ENCODE peak calls at places on chromosomes 4 and X, in nine cellular contexts. Q is cardiac muscle cell, V is ascending aorta, O is left lung, L is fibroblast of pulmonary artery, H is heart left ventricle, J is AG04449, G is GM23338, E is heart right ventricle. B is an unnamed sample.

GRCh38 chr4:125546272-125546671 is 231.5 kb downstream of the FAT4 start:
- DNase-seq in E (no peak), V (no peak), G (no peak), J (no peak), H (no peak), O (peak; percentile 44), Q (no peak), L (no peak), B (no peak)

GRCh38 chrX:35665311-35665710 is 132.8 kb upstream of the MAGEB16 start:
- DNase-seq in H (no peak), O (no peak), Q (no peak), V (no peak), E (no peak), G (no peak), L (no peak), J (no peak), B (no peak)

GRCh38 chr4:57083107-57083506 is 27.1 kb downstream of the IGFBP7 start:
- DNase-seq in L (peak; percentile 75), O (no peak), V (no peak), G (no peak), H (no peak), J (no peak), E (no peak), Q (peak; percentile 78), B (no peak)

GRCh38 chr4:126776361-126776760 is 856.4 kb upstream of the INTU start:
- DNase-seq in V (no peak), G (no peak), J (no peak), O (no peak), E (no peak), Q (peak; percentile 45), L (no peak), H (no peak), B (no peak)

GRCh38 chrX:154357205-154357604 is 17.2 kb downstream of the FLNA start:
- DNase-seq in Q (no peak), E (no peak), H (no peak), J (no peak), O (no peak), L (no peak), V (no peak), G (no peak), B (no peak)

GRCh38 chr4:148196168-148196567 is 246.0 kb downstream of the NR3C2 start:
- DNase-seq in H (no peak), E (no peak), G (no peak), J (no peak), V (no peak), Q (no peak), O (no peak), L (no peak), B (no peak)

GRCh38 chr4:3389186-3389878 is 52.4 kb upstream of the HGFAC start:
- DNase-seq in G (no peak), O (peak; percentile 69), L (no peak), E (no peak), Q (no peak), H (peak; percentile 25), J (no peak), V (no peak), B (no peak)

GRCh38 chrX:9438950-9439494 is 25.8 kb upstream of the TBL1X start:
- DNase-seq in V (no peak), G (no peak), O (no peak), L (no peak), Q (no peak), J (no peak), E (no peak), H (no peak), B (no peak)

GRCh38 chr4:76950846-76951321 is 1.3 kb downstream of the SEPTIN11 start:
- DNase-seq in V (no peak), Q (peak; percentile 52), L (peak; percentile 47), G (peak; percentile 73), O (peak; percentile 63), J (no peak), H (no peak), E (peak; percentile 16), B (peak; percentile 15)

GRCh38 chr4:164384416-164384815 is 369.5 kb upstream of the SMIM31 start:
- DNase-seq in E (no peak), G (no peak), V (no peak), Q (no peak), H (no peak), L (no peak), J (no peak), O (no peak), B (no peak)

GRCh38 chr4:164379694-164380093 is 374.2 kb upstream of the SMIM31 start:
- DNase-seq in V (no peak), Q (no peak), L (no peak), H (no peak), E (no peak), O (no peak), J (no peak), G (no peak), B (no peak)

GRCh38 chr4:164381859-164382258 is 372.1 kb upstream of the SMIM31 start:
- DNase-seq in V (no peak), E (no peak), O (no peak), J (no peak), Q (no peak), G (no peak), L (no peak), H (no peak), B (no peak)

GRCh38 chr4:164383187-164384181 is 370.4 kb upstream of the SMIM31 start:
- DNase-seq in H (peak; percentile 35), V (peak; percentile 59), E (peak; percentile 9), O (peak; percentile 78), G (peak; percentile 78), Q (no peak), J (no peak), L (no peak), B (peak; percentile 62)
- H3K4me3 ChIP-seq in H (peak overlapping the region; percentile 14), V (peak overlapping the region; percentile 33), E (peak overlapping the region; percentile 36), O (no peak overlapping the region), G (peak overlapping the region; percentile 85), Q (peak overlapping the region; percentile 33), J (no peak overlapping the region), L (no peak overlapping the region), B (no peak overlapping the region)

GRCh38 chrX:262391-262909 is 18.7 kb upstream of the PLCXD1 start:
- DNase-seq in J (no peak), G (no peak), O (peak; percentile 67), H (no peak), L (no peak), E (no peak), Q (no peak), V (no peak), B (no peak)

GRCh38 chrX:258291-259040 is 22.7 kb upstream of the PLCXD1 start:
- DNase-seq in V (no peak), E (no peak), J (no peak), L (no peak), G (no peak), O (no peak), Q (no peak), H (no peak), B (no peak)

GRCh38 chrX:259692-260355 is 21.4 kb upstream of the PLCXD1 start:
- DNase-seq in G (peak; percentile 56), H (no peak), E (no peak), Q (no peak), J (no peak), L (no peak), O (no peak), V (no peak), B (peak; percentile 8)

GRCh38 chrX:261858-262390 is 19.3 kb upstream of the PLCXD1 start:
- DNase-seq in H (no peak), E (no peak), O (peak; percentile 43), J (no peak), G (no peak), V (no peak), Q (no peak), L (no peak), B (peak; percentile 9)

DNA sequence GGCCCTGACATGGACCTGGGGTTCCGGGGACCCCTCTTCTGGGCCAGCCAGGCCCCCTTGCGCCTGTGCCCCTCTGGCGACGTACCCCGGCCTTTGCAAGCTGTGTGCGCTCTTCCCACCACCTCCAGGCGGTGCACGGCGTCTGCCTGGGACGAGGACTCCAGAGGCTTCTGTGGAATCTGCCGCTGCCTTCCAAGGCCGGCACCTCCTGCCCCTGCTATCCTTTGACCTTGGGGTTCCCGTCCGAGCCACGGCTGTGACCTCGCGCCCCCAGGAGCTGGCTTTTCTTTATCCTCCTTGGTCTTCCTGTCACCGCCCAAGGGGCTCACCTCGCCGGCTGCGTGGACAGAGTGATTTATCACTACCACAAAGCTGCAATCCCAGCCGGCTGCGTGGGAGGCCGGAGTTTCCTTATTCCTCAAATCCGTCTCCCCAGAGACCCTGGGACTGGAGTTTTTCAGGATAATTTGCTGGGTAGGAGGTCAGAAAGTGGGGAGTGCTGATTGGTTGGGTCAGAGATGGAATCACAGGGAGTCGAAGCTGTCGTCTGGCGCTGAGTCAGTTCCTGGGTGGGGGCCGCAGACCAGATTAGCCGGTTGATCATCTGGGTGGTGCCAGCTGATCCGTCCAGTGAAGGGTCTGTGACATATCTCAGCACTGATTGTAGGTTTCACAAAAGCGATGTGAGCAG is 19.9 kb upstream of the PLCXD1 start:
- DNase-seq in J (no peak), L (peak; percentile 74), H (no peak), E (peak; percentile 43), O (peak; percentile 80), Q (peak; percentile 79), V (peak; percentile 58), G (peak; percentile 65), B (peak; percentile 17)
- H3K4me3 ChIP-seq in J (no peak overlapping the region), L (peak overlapping the region; percentile 5), H (no peak overlapping the region), E (no peak overlapping the region), O (no peak overlapping the region), Q (no peak overlapping the region), V (no peak overlapping the region), G (no peak overlapping the region), B (no peak overlapping the region)

GRCh38 chrX:124646403-124646802 is 300.0 kb downstream of the SH2D1A start:
- DNase-seq in H (no peak), O (no peak), L (no peak), J (no peak), Q (no peak), E (no peak), G (no peak), V (no peak), B (no peak)

GRCh38 chrX:124651031-124651430 is 304.7 kb downstream of the SH2D1A start:
- DNase-seq in J (no peak), Q (no peak), V (no peak), H (no peak), O (no peak), E (no peak), G (no peak), L (no peak), B (no peak)
- H3K4me3 ChIP-seq in J (no peak overlapping the region), Q (no peak overlapping the region), V (no peak overlapping the region), H (no peak overlapping the region), O (no peak overlapping the region), E (no peak overlapping the region), G (no peak overlapping the region), L (no peak overlapping the region), B (no peak overlapping the region)

DNA sequence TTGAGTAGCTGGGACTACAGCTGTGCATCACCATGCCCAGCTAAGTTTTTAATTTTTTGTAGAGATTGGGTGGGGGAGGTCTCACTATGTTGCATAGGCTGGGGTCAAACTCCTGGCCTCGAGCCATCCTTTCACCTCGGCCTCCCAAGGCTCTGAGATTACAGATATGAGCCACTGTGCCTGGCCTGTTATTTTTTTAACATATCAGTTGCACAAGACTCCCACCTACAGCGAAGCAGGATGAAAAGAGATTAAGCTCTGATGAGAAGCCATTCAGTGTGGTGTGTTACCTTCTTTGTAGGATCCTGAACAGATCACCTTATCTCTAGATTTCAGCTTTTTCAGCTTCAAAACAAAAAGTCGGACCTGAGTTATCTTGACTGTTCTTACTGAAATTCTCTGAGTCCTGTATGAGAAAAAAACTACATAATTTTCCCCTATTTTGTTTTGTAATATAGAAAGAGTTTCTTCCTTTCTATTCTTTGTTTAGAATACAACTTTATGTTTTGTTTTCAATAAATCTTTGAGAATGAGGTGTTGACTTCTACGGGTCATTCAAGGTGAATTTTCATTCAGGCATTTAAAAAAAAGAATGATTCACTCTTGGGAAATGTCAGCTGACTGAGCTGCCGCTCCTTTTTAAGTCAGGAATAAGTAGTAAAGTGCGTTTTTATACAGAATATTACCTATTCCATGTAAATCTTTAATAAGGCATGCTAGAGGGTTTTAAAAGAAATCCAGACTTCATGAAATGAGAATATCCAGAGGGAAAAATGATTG is 134.6 kb downstream of the ARSF start:
- DNase-seq in G (no peak), H (no peak), E (no peak), O (no peak), V (no peak), J (no peak), Q (peak; percentile 50), L (peak; percentile 42), B (no peak)
- H3K4me3 ChIP-seq in G (no peak overlapping the region), H (no peak overlapping the region), E (no peak overlapping the region), O (no peak overlapping the region), V (no peak overlapping the region), J (no peak overlapping the region), Q (no peak overlapping the region), L (no peak overlapping the region), B (no peak overlapping the region)

B was measured in pancreas.